ENCODE peak calls at places on chromosomes 6 and 20, in nine cellular contexts. One of them, this sample, is unnamed.

GRCh38 chr6:160055813-160056212 is 65.8 kb upstream of the SLC22A1 start:
- DNase-seq in stimulated activated CD8-positive, alpha-beta memory T cell treated with anti-CD3 and anti-CD28 coated beads, Interleukin-12 subunit alpha, Interleukin-12 subunit beta, amount 100 ng/mL, for 1 hour: no peak
- DNase-seq in mucosa of descending colon: no peak
- DNase-seq in HEK293T: no peak
- DNase-seq in GM20000: no peak
- DNase-seq in head of caudate nucleus: no peak
- DNase-seq in GM13976: no peak
- DNase-seq in choroid plexus epithelial cell: peak
- DNase-seq in AG04449: no peak
- DNase-seq in this sample: no peak

GRCh38 chr6:56640374-56640773 is 2.3 kb downstream of the DST start:
- DNase-seq in GM20000: no peak
- DNase-seq in HEK293T: no peak
- DNase-seq in AG04449: no peak
- DNase-seq in head of caudate nucleus: no peak
- DNase-seq in mucosa of descending colon: no peak
- DNase-seq in GM13976: no peak
- DNase-seq in stimulated activated CD8-positive, alpha-beta memory T cell treated with anti-CD3 and anti-CD28 coated beads, Interleukin-12 subunit alpha, Interleukin-12 subunit beta, amount 100 ng/mL, for 1 hour: no peak
- DNase-seq in choroid plexus epithelial cell: no peak
- DNase-seq in this sample: no peak

GRCh38 chr20:44071526-44072111 is 115.4 kb downstream of the JPH2 start:
- DNase-seq in AG04449: no peak
- DNase-seq in HEK293T: no peak
- DNase-seq in head of caudate nucleus: no peak
- DNase-seq in GM20000: no peak
- DNase-seq in choroid plexus epithelial cell: no peak
- DNase-seq in GM13976: no peak
- DNase-seq in stimulated activated CD8-positive, alpha-beta memory T cell treated with anti-CD3 and anti-CD28 coated beads, Interleukin-12 subunit alpha, Interleukin-12 subunit beta, amount 100 ng/mL, for 1 hour: no peak
- DNase-seq in mucosa of descending colon: no peak
- DNase-seq in this sample: no peak

GRCh38 chr20:50762435-50763201 is 31.2 kb downstream of the PARD6B start:
- DNase-seq in GM13976: no peak
- DNase-seq in choroid plexus epithelial cell: peak
- DNase-seq in GM20000: no peak
- DNase-seq in mucosa of descending colon: peak
- DNase-seq in AG04449: no peak
- DNase-seq in stimulated activated CD8-positive, alpha-beta memory T cell treated with anti-CD3 and anti-CD28 coated beads, Interleukin-12 subunit alpha, Interleukin-12 subunit beta, amount 100 ng/mL, for 1 hour: no peak
- DNase-seq in HEK293T: no peak
- DNase-seq in head of caudate nucleus: peak
- DNase-seq in this sample: no peak

GRCh38 chr20:34190679-34191090 is 50.5 kb upstream of the ASIP start:
- DNase-seq in GM20000: peak
- DNase-seq in choroid plexus epithelial cell: peak
- DNase-seq in mucosa of descending colon: peak
- DNase-seq in HEK293T: peak
- DNase-seq in AG04449: peak
- DNase-seq in stimulated activated CD8-positive, alpha-beta memory T cell treated with anti-CD3 and anti-CD28 coated beads, Interleukin-12 subunit alpha, Interleukin-12 subunit beta, amount 100 ng/mL, for 1 hour: no peak
- DNase-seq in head of caudate nucleus: peak
- DNase-seq in GM13976: peak
- DNase-seq in this sample: no peak

GRCh38 chr6:100035873-100036653 is 42.0 kb upstream of the MCHR2 start:
- DNase-seq in head of caudate nucleus: no peak
- DNase-seq in AG04449: no peak
- DNase-seq in GM20000: no peak
- DNase-seq in HEK293T: no peak
- DNase-seq in stimulated activated CD8-positive, alpha-beta memory T cell treated with anti-CD3 and anti-CD28 coated beads, Interleukin-12 subunit alpha, Interleukin-12 subunit beta, amount 100 ng/mL, for 1 hour: no peak
- DNase-seq in mucosa of descending colon: no peak
- DNase-seq in GM13976: no peak
- DNase-seq in choroid plexus epithelial cell: no peak
- DNase-seq in this sample: no peak

GRCh38 chr20:21435576-21435975 is 38.2 kb upstream of the NKX2-4 start:
- DNase-seq in GM20000: no peak
- DNase-seq in stimulated activated CD8-positive, alpha-beta memory T cell treated with anti-CD3 and anti-CD28 coated beads, Interleukin-12 subunit alpha, Interleukin-12 subunit beta, amount 100 ng/mL, for 1 hour: no peak
- DNase-seq in AG04449: no peak
- DNase-seq in GM13976: no peak
- DNase-seq in choroid plexus epithelial cell: peak
- DNase-seq in head of caudate nucleus: no peak
- DNase-seq in HEK293T: no peak
- DNase-seq in mucosa of descending colon: no peak
- DNase-seq in this sample: no peak

GRCh38 chr6:139029470-139030210 is 1.1 kb downstream of the ABRACL start:
- DNase-seq in GM20000: peak
- DNase-seq in stimulated activated CD8-positive, alpha-beta memory T cell treated with anti-CD3 and anti-CD28 coated beads, Interleukin-12 subunit alpha, Interleukin-12 subunit beta, amount 100 ng/mL, for 1 hour: no peak
- DNase-seq in GM13976: peak
- DNase-seq in AG04449: no peak
- DNase-seq in mucosa of descending colon: peak
- DNase-seq in choroid plexus epithelial cell: peak
- DNase-seq in head of caudate nucleus: peak
- DNase-seq in HEK293T: peak
- DNase-seq in this sample: no peak

GRCh38 chr6:113246186-113246585 is 611.0 kb upstream of the MARCKS start:
- DNase-seq in head of caudate nucleus: no peak
- DNase-seq in GM13976: no peak
- DNase-seq in AG04449: no peak
- DNase-seq in choroid plexus epithelial cell: peak
- DNase-seq in stimulated activated CD8-positive, alpha-beta memory T cell treated with anti-CD3 and anti-CD28 coated beads, Interleukin-12 subunit alpha, Interleukin-12 subunit beta, amount 100 ng/mL, for 1 hour: no peak
- DNase-seq in mucosa of descending colon: no peak
- DNase-seq in HEK293T: no peak
- DNase-seq in GM20000: no peak
- DNase-seq in this sample: no peak

GRCh38 chr6:84768442-84769174 is 4.2 kb upstream of the TBX18 start:
- DNase-seq in choroid plexus epithelial cell: peak
- DNase-seq in stimulated activated CD8-positive, alpha-beta memory T cell treated with anti-CD3 and anti-CD28 coated beads, Interleukin-12 subunit alpha, Interleukin-12 subunit beta, amount 100 ng/mL, for 1 hour: no peak
- DNase-seq in mucosa of descending colon: no peak
- DNase-seq in GM20000: no peak
- DNase-seq in head of caudate nucleus: no peak
- DNase-seq in HEK293T: peak
- DNase-seq in AG04449: no peak
- DNase-seq in GM13976: no peak
- DNase-seq in this sample: no peak

GRCh38 chr20:11352041-11352440 is 565.7 kb upstream of the BTBD3 start:
- DNase-seq in head of caudate nucleus: no peak
- DNase-seq in GM13976: no peak
- DNase-seq in HEK293T: no peak
- DNase-seq in GM20000: no peak
- DNase-seq in stimulated activated CD8-positive, alpha-beta memory T cell treated with anti-CD3 and anti-CD28 coated beads, Interleukin-12 subunit alpha, Interleukin-12 subunit beta, amount 100 ng/mL, for 1 hour: no peak
- DNase-seq in AG04449: no peak
- DNase-seq in choroid plexus epithelial cell: no peak
- DNase-seq in mucosa of descending colon: no peak
- DNase-seq in this sample: no peak

GRCh38 chr6:130666796-130667195 is 160.4 kb upstream of the SMLR1 start:
- DNase-seq in choroid plexus epithelial cell: no peak
- DNase-seq in GM20000: no peak
- DNase-seq in HEK293T: no peak
- DNase-seq in AG04449: no peak
- DNase-seq in GM13976: no peak
- DNase-seq in stimulated activated CD8-positive, alpha-beta memory T cell treated with anti-CD3 and anti-CD28 coated beads, Interleukin-12 subunit alpha, Interleukin-12 subunit beta, amount 100 ng/mL, for 1 hour: no peak
- DNase-seq in head of caudate nucleus: no peak
- DNase-seq in mucosa of descending colon: no peak
- DNase-seq in this sample: no peak